ENCODE peak calls at places on chromosomes 2 and 18, in nine cellular contexts. G is ELF-1; K is mucosa of descending colon; P is effector CD8-positive, alpha-beta T cell; N is GM10248; V is HEK293T; S is stromal cell of bone marrow; L is DMS53; B is astrocyte of the spinal cord. J is an unnamed sample.

GRCh38 chr18:12423820-12424219 is 16.1 kb downstream of the PRELID3A start:
- DNase-seq in K (no peak), G (no peak), V (no peak), B (no peak), S (no peak), N (no peak), L (peak; percentile 71), P (no peak), J (no peak)

GRCh38 chr2:146579154-146579930 is 1265.5 kb upstream of the ACVR2A start:
- DNase-seq in G (no peak), N (no peak), P (no peak), S (peak; percentile 10), K (no peak), L (peak; percentile 0), V (no peak), B (peak; percentile 68), J (peak; percentile 11)

GRCh38 chr2:17441790-17442189 is 76.5 kb downstream of the RAD51AP2 start:
- DNase-seq in B (peak; percentile 57), G (no peak), L (no peak), K (no peak), V (no peak), S (no peak), N (no peak), P (no peak), J (no peak)

GRCh38 chr18:42437646-42438045 is 482.6 kb downstream of the PIK3C3 start:
- DNase-seq in L (no peak), N (no peak), V (no peak), K (no peak), S (peak; percentile 55), B (peak; percentile 57), G (no peak), P (no peak), J (no peak)

GRCh38 chr2:27915874-27916273 is 25.3 kb downstream of the BABAM2 start:
- DNase-seq in S (no peak), P (no peak), V (no peak), G (no peak), K (no peak), L (peak; percentile 67), B (no peak), N (no peak), J (no peak)

GRCh38 chr2:195022514-195022842 is 634.5 kb upstream of the SLC39A10 start:
- DNase-seq in L (no peak), B (no peak), V (no peak), S (no peak), N (no peak), P (no peak), G (no peak), K (no peak), J (no peak)

GRCh38 chr2:207224814-207225482 is 59.2 kb upstream of the KLF7 start:
- DNase-seq in N (no peak), V (no peak), L (no peak), B (no peak), G (no peak), P (no peak), K (no peak), S (no peak), J (no peak)

GRCh38 chr2:1664076-1664605 is 80.2 kb downstream of the PXDN start:
- DNase-seq in S (no peak), V (no peak), B (no peak), G (no peak), L (no peak), P (no peak), K (peak; percentile 25), N (no peak), J (no peak)

GRCh38 chr18:13137939-13138821 is 80.4 kb upstream of the LDLRAD4 start:
- DNase-seq in S (peak; percentile 79), L (peak; percentile 92), B (no peak), V (no peak), N (peak; percentile 85), P (peak; percentile 60), K (peak; percentile 70), G (peak; percentile 17), J (no peak)

GRCh38 chr18:55381277-55381676 is 206.7 kb downstream of the TCF4 start:
- DNase-seq in L (no peak), N (no peak), G (no peak), S (peak; percentile 57), V (no peak), K (no peak), P (no peak), B (peak; percentile 89), J (peak; percentile 51)

GRCh38 chr18:45324489-45325111 is 290.7 kb upstream of the SLC14A2 start:
- DNase-seq in N (no peak), P (no peak), S (peak; percentile 68), V (no peak), K (no peak), G (peak; percentile 37), L (no peak), B (peak; percentile 55), J (peak; percentile 57)

GRCh38 chr2:36423172-36423571 is 67.6 kb downstream of the CRIM1 start:
- DNase-seq in S (no peak), P (no peak), N (no peak), L (peak; percentile 6), K (no peak), G (no peak), B (no peak), V (no peak), J (no peak)

GRCh38 chr18:40949138-40949949 is 1005.7 kb upstream of the PIK3C3 start:
- DNase-seq in V (no peak), S (no peak), P (no peak), B (no peak), N (no peak), K (no peak), L (peak; percentile 59), G (no peak), J (no peak)

GRCh38 chr2:10439185-10439879 is 8.8 kb downstream of the ODC1 start:
- DNase-seq in L (peak; percentile 38), K (peak; percentile 19), P (no peak), N (no peak), G (no peak), V (no peak), B (no peak), S (no peak), J (no peak)

GRCh38 chr2:34229998-34230397 is 630.9 kb upstream of the FAM98A start:
- DNase-seq in V (no peak), L (no peak), P (no peak), K (no peak), S (no peak), B (no peak), N (no peak), G (no peak), J (no peak)

GRCh38 chr2:241261628-241262027 is 53.8 kb downstream of the HDLBP start:
- DNase-seq in V (no peak), S (no peak), N (no peak), P (no peak), G (no peak), L (no peak), B (no peak), K (no peak), J (no peak)

GRCh38 chr2:117019357-117019756 is 795.1 kb upstream of the DDX18 start:
- DNase-seq in N (no peak), K (no peak), B (no peak), G (no peak), P (no peak), V (no peak), L (no peak), S (no peak), J (no peak)

GRCh38 chr2:19403785-19404184 is 45.4 kb upstream of the OSR1 start:
- DNase-seq in N (no peak), G (no peak), B (no peak), V (no peak), L (no peak), K (no peak), S (no peak), P (no peak), J (no peak)

GRCh38 chr2:30165050-30165520 is 18.3 kb downstream of the YPEL5 start:
- DNase-seq in N (peak; percentile 77), K (no peak), P (peak; percentile 37), L (peak; percentile 93), V (peak; percentile 88), B (peak; percentile 87), S (peak; percentile 80), G (peak; percentile 89), J (peak; percentile 93)

GRCh38 chr18:22069916-22070315 is 99.5 kb upstream of the GATA6 start:
- DNase-seq in V (no peak), G (peak; percentile 49), S (no peak), P (no peak), N (no peak), K (no peak), L (no peak), B (no peak), J (no peak)

GRCh38 chr2:117771969-117772630 is 42.4 kb upstream of the DDX18 start:
- DNase-seq in B (peak; percentile 38), S (peak; percentile 9), N (peak; percentile 15), G (peak; percentile 2), P (no peak), L (peak; percentile 80), K (no peak), V (no peak), J (peak; percentile 27)

GRCh38 chr2:168995744-168996143 is 35.4 kb downstream of the ABCB11 start:
- DNase-seq in B (no peak), K (no peak), V (no peak), P (no peak), G (no peak), L (no peak), N (no peak), S (no peak), J (no peak)

GRCh38 chr2:162146906-162147305 is 5.1 kb downstream of the GCG start:
- DNase-seq in V (no peak), L (no peak), N (no peak), P (no peak), S (no peak), B (peak; percentile 18), G (no peak), K (no peak), J (peak; percentile 21)

GRCh38 chr18:50231621-50232020 is 34.7 kb downstream of the CFAP53 start:
- DNase-seq in K (no peak), N (no peak), L (peak; percentile 47), B (no peak), S (no peak), G (peak; percentile 42), P (no peak), V (no peak), J (no peak)

GRCh38 chr2:236918513-236918912 is 167.2 kb upstream of the COPS8 start:
- DNase-seq in P (no peak), B (no peak), L (no peak), V (no peak), G (no peak), K (no peak), S (no peak), N (no peak), J (no peak)

GRCh38 chr2:317501-318424 is 29.9 kb upstream of the ALKAL2 start:
- DNase-seq in K (no peak), N (peak; percentile 31), L (no peak), P (no peak), V (no peak), G (peak; percentile 79), B (peak; percentile 76), S (no peak), J (no peak)

GRCh38 chr18:79950440-79951341 is 762 bp downstream of the SLC66A2 start:
- DNase-seq in L (peak; percentile 74), K (peak; percentile 81), N (no peak), V (peak; percentile 22), P (no peak), B (no peak), G (no peak), S (no peak), J (peak; percentile 71)

GRCh38 chr18:28735731-28736130 is 558.8 kb upstream of the CDH2 start:
- DNase-seq in K (no peak), S (peak; percentile 82), G (no peak), P (no peak), V (no peak), N (no peak), L (no peak), B (peak; percentile 88), J (peak; percentile 20)

J was measured in AG20443.